ENCODE peak calls at places on chromosome 5, in five cellular contexts. D, G, Q, X and F are unnamed samples.

GRCh38 chr5:1316941-1317340 is 22.1 kb upstream of the TERT start:
- DNase-seq in G (no peak), Q (no peak), X (no peak), D (no peak), F (no peak)

GRCh38 chr5:136212252-136212721 is 19.3 kb upstream of the SMIM32 start:
- DNase-seq in D (peak), X (peak), G (peak), Q (no peak), F (peak)

GRCh38 chr5:160252916-160253315 is 23.6 kb downstream of the FABP6 start:
- DNase-seq in Q (no peak), X (no peak), D (no peak), G (no peak), F (no peak)

GRCh38 chr5:124235031-124235562 is 511.3 kb downstream of the ZNF608 start:
- DNase-seq in Q (no peak), X (no peak), D (no peak), G (no peak), F (no peak)

GRCh38 chr5:77155179-77155839 is 55.2 kb upstream of the PDE8B start:
- DNase-seq in D (no peak), G (no peak), X (no peak), Q (no peak), F (no peak)

GRCh38 chr5:13944564-13945195 is at the start of gene DNAH5:
- DNase-seq in D (no peak), G (no peak), X (no peak), Q (no peak), F (no peak)

GRCh38 chr5:57033103-57033502 is 81.2 kb upstream of the MIER3 start:
- DNase-seq in X (no peak), Q (no peak), G (no peak), D (no peak), F (no peak)

GRCh38 chr5:14868771-14869170 is 2.8 kb downstream of the ANKH start:
- DNase-seq in G (no peak), X (no peak), Q (no peak), D (no peak), F (no peak)

GRCh38 chr5:5683174-5683573 is 260.7 kb downstream of the ICE1 start:
- DNase-seq in G (no peak), X (no peak), Q (no peak), D (no peak), F (no peak)

GRCh38 chr5:111366388-111366787 is 142.2 kb downstream of the CAMK4 start:
- DNase-seq in D (no peak), X (no peak), G (no peak), Q (no peak), F (no peak)

GRCh38 chr5:136295914-136296313 is 69.4 kb downstream of the TRPC7 start:
- DNase-seq in D (no peak), X (peak), Q (no peak), G (no peak), F (peak)

GRCh38 chr5:127878174-127878750 is 175.1 kb downstream of the CCDC192 start:
- DNase-seq in Q (peak), D (peak), G (no peak), X (peak), F (peak)

GRCh38 chr5:73218552-73219171 is 45.7 kb downstream of the TMEM174 start:
- DNase-seq in G (no peak), D (no peak), X (peak), Q (no peak), F (peak)

GRCh38 chr5:149128023-149128875 is 13.0 kb upstream of the ABLIM3 start:
- DNase-seq in Q (no peak), D (peak), X (peak), G (no peak), F (peak)

GRCh38 chr5:168916852-168917251 is 337.7 kb upstream of the PANK3 start:
- DNase-seq in D (no peak), Q (peak), X (no peak), G (no peak), F (peak)

GRCh38 chr5:147446528-147446927 is 63.3 kb downstream of the DPYSL3 start:
- DNase-seq in X (no peak), Q (no peak), G (no peak), D (no peak), F (no peak)

GRCh38 chr5:83294246-83294645 is 177.3 kb upstream of the VCAN start:
- DNase-seq in D (no peak), Q (no peak), X (no peak), G (no peak), F (no peak)

GRCh38 chr5:148957591-148958202 is 105.2 kb downstream of the SH3TC2 start:
- DNase-seq in Q (no peak), D (peak), G (no peak), X (peak), F (peak)